ENCODE peak calls at places on chromosome 13, in nine cellular contexts. Y is WTC11, X is A549, K is K562, D is NB4, N is HCT116, V is endothelial cell of umbilical vein, I is HepG2, Q is H1. T is an unnamed sample.
A peak's percentile ranks its signal among the peaks of the same experiment; 100 is the strongest.

GRCh38 chr13:76296751-76297150 is 589.5 kb downstream of the KCTD12 start:
- DNase-seq in Y (no peak), X (no peak), K (no peak), D (no peak), N (no peak), V (no peak), I (no peak), Q (no peak), T (no peak)

GRCh38 chr13:96672016-96672415 is 322.3 kb downstream of the OXGR1 start:
- DNase-seq in Y (no peak), X (no peak), K (no peak), D (no peak), N (no peak), V (no peak), I (no peak), Q (no peak), T (no peak)

GRCh38 chr13:23865065-23865464 is 24.1 kb downstream of the MIPEP start:
- DNase-seq in Y (no peak), X (no peak), K (no peak), D (no peak), N (no peak), V (no peak), I (no peak), Q (no peak), T (no peak)

GRCh38 chr13:46622918-46623256 is 69.9 kb downstream of the LRCH1 start:
- DNase-seq in Y (no peak), X (no peak), K (no peak), D (no peak), N (no peak), V (no peak), I (no peak), Q (no peak), T (peak; percentile 71)

GRCh38 chr13:86922936-86923335 is 748.2 kb upstream of the SLITRK5 start:
- DNase-seq in Y (no peak), X (no peak), K (no peak), D (no peak), N (no peak), V (no peak), I (no peak), Q (no peak), T (no peak)

GRCh38 chr13:104750377-104750776 is 1684.2 kb upstream of the SLC10A2 start:
- DNase-seq in Y (no peak), X (no peak), K (no peak), D (no peak), N (no peak), V (no peak), I (no peak), Q (no peak), T (no peak)

GRCh38 chr13:34913040-34913439 is 29.0 kb upstream of the NBEA start:
- DNase-seq in Y (peak; percentile 34), X (no peak), K (no peak), D (peak; percentile 31), N (no peak), V (peak; percentile 7), I (no peak), Q (peak; percentile 63), T (no peak)

GRCh38 chr13:78401833-78402232 is 201.5 kb downstream of the POU4F1 start:
- DNase-seq in Y (no peak), X (no peak), K (no peak), D (no peak), N (no peak), V (no peak), I (no peak), Q (no peak), T (peak; percentile 11)

GRCh38 chr13:53250272-53250875 is 221.8 kb downstream of the OLFM4 start:
- DNase-seq in Y (no peak), X (peak; percentile 3), K (peak; percentile 27), D (peak; percentile 83), N (peak; percentile 56), V (peak; percentile 63), I (peak; percentile 74), Q (no peak), T (peak; percentile 57)

GRCh38 chr13:21225082-21225481 is 48.6 kb downstream of the MRPL57 start:
- DNase-seq in Y (no peak), X (no peak), K (no peak), D (no peak), N (no peak), V (no peak), I (peak; percentile 45), Q (no peak), T (no peak)

GRCh38 chr13:73938375-73939070 is 195.7 kb downstream of the KLF12 start:
- DNase-seq in Y (no peak), X (peak; percentile 5), K (no peak), D (no peak), N (peak; percentile 18), V (peak; percentile 77), I (no peak), Q (no peak), T (no peak)
- TF ChIP-seq MAX in Y (no peak), X (no peak), K (no peak), D (no peak), N (no peak), V (no peak), I (no peak), Q (no peak), T (no peak)

GRCh38 chr13:60679928-60680693 is 283.1 kb downstream of the TDRD3 start:
- DNase-seq in Y (no peak), X (no peak), K (no peak), D (peak; percentile 6), N (no peak), V (peak; percentile 79), I (no peak), Q (no peak), T (no peak)

GRCh38 chr13:60679131-60679530 is 282.1 kb downstream of the TDRD3 start:
- DNase-seq in Y (no peak), X (no peak), K (no peak), D (peak; percentile 43), N (no peak), V (no peak), I (no peak), Q (no peak), T (no peak)
- TF ChIP-seq MAX in Y (no peak), X (no peak), K (no peak), D (no peak), N (no peak), V (no peak), I (no peak), Q (no peak), T (no peak)

GRCh38 chr13:49023441-49023840 is 47.7 kb downstream of the FNDC3A start:
- DNase-seq in Y (no peak), X (no peak), K (no peak), D (no peak), N (peak; percentile 2), V (peak; percentile 28), I (no peak), Q (no peak), T (no peak)
- TF ChIP-seq MAX in Y (no peak), X (no peak), K (no peak), D (no peak), N (no peak), V (no peak), I (no peak), Q (no peak), T (no peak)

DNA sequence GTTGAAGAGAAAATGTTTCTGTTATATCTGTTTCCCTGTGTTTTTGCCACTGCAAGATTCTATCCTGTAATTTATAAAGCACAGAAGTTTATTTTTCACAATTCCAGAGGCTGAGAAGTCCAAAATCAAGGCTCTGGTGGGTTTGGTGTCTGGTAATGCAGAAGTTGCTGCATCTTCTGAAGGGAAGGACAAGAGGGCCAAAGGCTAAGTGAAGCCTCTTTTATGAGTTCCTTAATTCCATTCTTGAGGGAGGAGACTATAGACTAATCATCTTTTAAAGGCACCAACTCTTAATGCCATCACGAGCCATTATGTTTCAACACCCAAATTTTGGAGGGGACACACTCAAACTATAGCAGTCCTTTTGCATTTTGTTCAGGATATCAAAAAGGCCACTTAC is 34.1 kb upstream of the WDFY2 start:
- DNase-seq in Y (no peak), X (no peak), K (no peak), D (peak; percentile 68), N (no peak), V (no peak), I (no peak), Q (no peak), T (no peak)
- TF ChIP-seq MAX in Y (no peak), X (no peak), K (no peak), D (no peak), N (no peak), V (no peak), I (no peak), Q (no peak), T (no peak)

DNA sequence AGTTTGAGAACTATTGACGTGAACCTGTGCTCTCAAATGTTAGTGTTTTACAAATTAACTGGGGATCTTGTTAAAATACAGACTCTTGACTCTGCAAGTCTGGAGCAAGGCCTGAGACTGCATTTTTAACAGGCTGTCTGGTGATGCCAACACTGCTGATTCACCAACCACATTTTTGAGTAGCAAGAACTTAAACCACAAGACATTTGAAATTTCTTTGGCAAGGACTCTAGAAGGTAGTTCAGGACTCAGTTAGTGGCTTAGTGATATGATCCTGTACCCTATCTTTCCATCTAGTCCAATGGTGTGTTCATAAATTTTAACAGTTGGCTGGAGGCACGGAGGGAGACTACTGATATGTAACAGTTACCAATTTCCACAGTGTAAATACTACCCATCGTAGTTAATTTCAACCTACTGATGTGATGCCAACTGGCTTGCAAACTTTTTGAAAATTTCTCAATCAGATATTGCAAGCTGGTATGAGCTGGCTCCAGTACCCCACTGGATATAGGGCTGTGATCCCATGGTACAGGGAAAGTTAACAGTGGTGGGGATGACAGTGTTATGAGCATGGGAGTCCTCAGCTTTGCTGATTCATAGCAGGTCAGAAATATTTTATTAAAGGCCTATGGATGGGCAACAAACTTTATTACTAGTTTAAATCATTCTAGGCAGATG is 255.1 kb downstream of the TBC1D4 start:
- DNase-seq in Y (no peak), X (no peak), K (no peak), D (peak; percentile 79), N (no peak), V (no peak), I (no peak), Q (no peak), T (no peak)
- TF ChIP-seq MAX in Y (no peak), X (no peak), K (no peak), D (peak; percentile 27), N (no peak), V (no peak), I (no peak), Q (no peak), T (peak; percentile 62)

T was measured in SK-N-SH.